ENCODE peak calls at places on chromosomes 2 and 18, in six cellular contexts. A is cardiac muscle cell, T is endothelial cell of umbilical vein, K is endodermal cell, O is BE2C, J is ovary. Q is an unnamed sample.

GRCh38 chr2:78992807-78993517 is 32.5 kb upstream of the REG3G start:
- DNase-seq in T (no peak), O (no peak), K (peak; percentile 89), A (no peak), J (no peak), Q (no peak)

GRCh38 chr18:64330161-64330560 is 181.3 kb upstream of the LINC00305 start:
- DNase-seq in T (peak; percentile 26), A (peak; percentile 0), O (no peak), K (peak; percentile 61), J (no peak), Q (no peak)

GRCh38 chr2:105576440-105577241 is 168.1 kb upstream of the NCK2 start:
- DNase-seq in A (peak; percentile 85), T (peak; percentile 20), J (peak; percentile 40), O (no peak), K (peak; percentile 69), Q (no peak)

GRCh38 chr18:67417864-67418523 is 98.5 kb downstream of the DSEL start:
- DNase-seq in A (peak; percentile 61), T (peak; percentile 36), J (peak; percentile 10), O (no peak), K (no peak), Q (no peak)

GRCh38 chr2:149068996-149069888 is 30.7 kb downstream of the LYPD6B start:
- DNase-seq in J (no peak), A (peak; percentile 71), K (no peak), T (peak; percentile 63), O (no peak), Q (peak; percentile 29)

GRCh38 chr18:40326987-40327386 is 1628.0 kb upstream of the PIK3C3 start:
- DNase-seq in K (no peak), A (no peak), T (no peak), J (no peak), O (no peak), Q (no peak)

GRCh38 chr2:14601070-14601770 is 31.3 kb upstream of the LRATD1 start:
- DNase-seq in A (no peak), O (no peak), J (no peak), K (no peak), T (no peak), Q (no peak)

GRCh38 chr2:239958366-239958765 is 66.8 kb downstream of the NDUFA10 start:
- DNase-seq in O (no peak), K (no peak), J (no peak), A (no peak), T (no peak), Q (no peak)

GRCh38 chr2:20067992-20068727 is 16.7 kb upstream of the LAPTM4A start:
- DNase-seq in K (no peak), A (peak; percentile 90), J (no peak), T (peak; percentile 28), O (no peak), Q (peak; percentile 90)

GRCh38 chr2:54471221-54471711 is 15.1 kb downstream of the SPTBN1 start:
- DNase-seq in T (peak; percentile 65), A (peak; percentile 87), O (peak; percentile 42), K (no peak), J (peak; percentile 40), Q (peak; percentile 23)

GRCh38 chr2:230934291-230935131 is 9.5 kb upstream of the GPR55 start:
- DNase-seq in K (peak; percentile 42), T (no peak), J (no peak), O (no peak), A (no peak), Q (no peak)

GRCh38 chr2:238938460-238939055 is 90.7 kb downstream of the TWIST2 start:
- DNase-seq in K (no peak), A (peak; percentile 93), T (no peak), O (no peak), J (peak; percentile 97), Q (peak; percentile 70)

GRCh38 chr2:29394311-29394710 is 279.1 kb downstream of the CLIP4 start:
- DNase-seq in J (no peak), A (no peak), K (peak; percentile 74), T (no peak), O (no peak), Q (no peak)

GRCh38 chr2:197779261-197779660 is 5.9 kb downstream of the BOLL start:
- DNase-seq in T (no peak), J (no peak), A (no peak), O (no peak), K (no peak), Q (no peak)

GRCh38 chr18:72672364-72673151 is 128.4 kb upstream of the CBLN2 start:
- DNase-seq in T (peak; percentile 12), J (no peak), O (peak; percentile 5), A (peak; percentile 24), K (no peak), Q (no peak)

GRCh38 chr2:231554748-231555545 is 24.7 kb upstream of the NMUR1 start:
- DNase-seq in K (no peak), O (no peak), A (peak; percentile 90), J (peak; percentile 69), T (peak; percentile 42), Q (peak; percentile 13)

GRCh38 chr2:172173307-172173706 is 70.6 kb upstream of the DLX2 start:
- DNase-seq in A (no peak), K (no peak), T (peak; percentile 10), J (no peak), O (no peak), Q (no peak)
- H3K4me3 ChIP-seq in A (no peak overlapping the region), K (no peak overlapping the region), T (no peak overlapping the region), J (no peak overlapping the region), O (no peak overlapping the region), Q (no peak overlapping the region)

GRCh38 chr18:33424266-33424946 is 16.1 kb downstream of the CCDC178 start:
- DNase-seq in O (no peak), A (no peak), T (no peak), J (no peak), K (peak; percentile 46), Q (no peak)
- H3K9me3 ChIP-seq in O (no peaks in the 10 kb centered on the region), A (no peaks in the 10 kb centered on the region), T (no peaks in the 10 kb centered on the region), J (no peaks in the 10 kb centered on the region), K (no peaks in the 10 kb centered on the region), Q (no peaks in the 10 kb centered on the region)

DNA sequence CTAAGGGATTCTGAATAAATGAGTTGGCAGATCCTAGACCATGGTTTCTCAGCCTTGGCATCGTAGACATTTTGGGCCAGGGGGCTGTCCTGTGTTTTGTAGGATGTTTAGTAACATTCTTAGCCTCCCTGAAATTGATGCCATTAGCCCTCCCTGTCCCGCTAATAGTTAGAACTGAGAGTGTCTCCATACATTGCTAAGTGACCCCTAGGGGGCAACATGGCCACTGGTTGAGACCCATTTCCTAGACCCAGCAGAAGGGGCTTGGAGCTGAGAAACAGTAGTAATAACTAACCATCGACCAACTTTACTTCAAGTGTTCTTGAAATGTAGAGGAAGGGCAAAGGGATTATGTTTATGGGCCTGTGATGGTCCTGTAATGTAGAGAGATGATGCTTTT is 40.8 kb downstream of the KCMF1 start:
- DNase-seq in K (peak; percentile 78), A (no peak), O (no peak), T (no peak), J (no peak), Q (no peak)
- TF ChIP-seq CTCF in K (peak; percentile 83), A (no peak), O (peak; percentile 40), T (no peak), J (no peak), Q (no peak)

GRCh38 chr2:118807668-118808428 is 39.6 kb downstream of the EN1 start:
- DNase-seq in A (no peak), T (no peak), O (no peak), J (no peak), K (peak; percentile 57), Q (no peak)
- H3K4me3 ChIP-seq in A (no peak overlapping the region), T (no peak overlapping the region), O (no peak overlapping the region), J (peak overlapping the region; percentile 24), K (no peak overlapping the region), Q (no peak overlapping the region)

GRCh38 chr2:148007219-148007900 is 13.2 kb downstream of the ORC4 start:
- DNase-seq in J (no peak), K (no peak), A (no peak), T (no peak), O (no peak), Q (no peak)
- H3K9me3 ChIP-seq in J (no peaks in the 10 kb centered on the region), K (peaks cover 5% of the 10 kb centered on the region), A (no peaks in the 10 kb centered on the region), T (no peaks in the 10 kb centered on the region), O (no peaks in the 10 kb centered on the region), Q (no peaks in the 10 kb centered on the region)